ENCODE peak calls at places on chromosomes 13 and 19, in six cellular contexts. Z is sigmoid colon, Q is NB4, F is K562, H is A549, I is body of pancreas. S is an unnamed sample.

GRCh38 chr13:35512271-35512920 is 35.9 kb upstream of the MAB21L1 start:
- DNase-seq in Z (peak), Q (peak), F (no peak), H (no peak), I (peak), S (peak)

GRCh38 chr13:20182231-20182846 is 10.4 kb downstream of the GJB2 start:
- DNase-seq in Z (no peak), Q (peak), F (peak), H (peak), I (peak), S (peak)

GRCh38 chr19:29372921-29373797 is 152.6 kb upstream of the VSTM2B start:
- DNase-seq in Z (peak), Q (no peak), F (no peak), H (no peak), I (no peak), S (no peak)

GRCh38 chr19:35901854-35902661 is at the start of gene HCST:
- DNase-seq in Z (no peak), Q (peak), F (no peak), H (no peak), I (peak), S (peak)

GRCh38 chr19:18603255-18603957 is 3.2 kb downstream of the CRLF1 start:
- DNase-seq in Z (no peak), Q (peak), F (peak), H (peak), I (no peak), S (no peak)

GRCh38 chr19:35592226-35592625 is 6.3 kb downstream of the PMIS2 start:
- DNase-seq in Z (no peak), Q (peak), F (peak), H (peak), I (peak), S (no peak)

GRCh38 chr13:51848674-51849073 is 3.7 kb upstream of the TMEM272 start:
- DNase-seq in Z (no peak), Q (no peak), F (no peak), H (no peak), I (no peak), S (no peak)

GRCh38 chr19:53285087-53285486 is 17.6 kb upstream of the VN1R4 start:
- DNase-seq in Z (no peak), Q (no peak), F (no peak), H (no peak), I (no peak), S (no peak)

GRCh38 chr19:1630012-1630411 is 22.4 kb downstream of the TCF3 start:
- DNase-seq in Z (no peak), Q (no peak), F (no peak), H (no peak), I (no peak), S (no peak)

GRCh38 chr19:49338691-49339363 is 3.6 kb downstream of the CD37 start:
- DNase-seq in Z (peak), Q (no peak), F (peak), H (peak), I (peak), S (no peak)

GRCh38 chr13:46578590-46578975 is 25.6 kb downstream of the LRCH1 start:
- DNase-seq in Z (no peak), Q (no peak), F (no peak), H (no peak), I (no peak), S (no peak)

GRCh38 chr13:109400192-109400591 is 386.2 kb downstream of the IRS2 start:
- DNase-seq in Z (no peak), Q (peak), F (no peak), H (no peak), I (peak), S (no peak)

DNA sequence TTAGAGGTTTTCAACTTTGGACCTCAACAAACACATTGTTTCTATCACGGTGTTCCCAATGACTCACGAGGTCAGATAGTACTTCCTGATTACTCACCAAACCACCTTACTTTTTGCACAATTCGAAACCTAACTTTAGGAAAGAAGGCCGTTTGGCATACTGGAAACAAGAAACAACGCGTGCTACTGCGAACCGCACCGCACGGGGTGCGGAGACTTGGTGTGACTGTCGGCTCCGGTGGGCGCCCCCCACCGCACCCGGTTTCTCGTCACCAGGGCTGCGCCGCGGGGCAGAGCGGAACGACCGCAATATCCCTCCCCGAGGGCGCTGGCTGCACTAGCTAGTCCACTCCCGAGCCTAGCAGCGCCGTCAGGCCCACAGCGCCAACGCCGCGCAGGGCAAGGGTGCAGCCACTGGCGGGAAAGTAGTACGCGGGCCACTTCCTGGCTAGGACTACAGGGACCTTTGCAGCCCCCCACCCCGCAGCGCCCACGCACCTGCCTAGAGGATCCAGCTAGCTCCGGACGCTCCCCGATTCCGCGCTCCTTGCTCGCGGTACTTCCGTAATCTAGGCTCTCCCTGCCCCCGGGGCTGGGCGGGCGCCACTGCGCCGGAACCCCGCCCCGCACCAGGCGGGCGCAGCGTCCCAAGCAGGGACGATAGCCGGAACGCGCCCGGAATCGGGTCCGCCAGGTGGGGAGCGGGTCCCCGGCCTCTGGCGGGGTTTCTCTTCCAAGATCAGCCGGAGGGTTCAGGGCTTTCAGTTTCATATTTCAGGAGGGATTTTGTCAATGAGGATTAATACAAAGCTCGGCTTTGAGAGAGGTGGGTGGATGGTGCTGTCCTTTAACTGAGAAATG is at the start of gene PARP4:
- DNase-seq in Z (peak), Q (peak), F (peak), H (peak), I (peak), S (peak)
- TF ChIP-seq POLR2A in Z (peak), Q (peak), F (peak), H (peak), I (peak), S (peak)

GRCh38 chr19:42153606-42154405 is 21.6 kb upstream of the POU2F2 start:
- DNase-seq in Z (no peak), Q (no peak), F (no peak), H (no peak), I (no peak), S (no peak)

GRCh38 chr19:42152285-42152684 is 20.0 kb upstream of the POU2F2 start:
- DNase-seq in Z (no peak), Q (no peak), F (no peak), H (no peak), I (peak), S (no peak)

GRCh38 chr19:42151735-42152134 is 19.5 kb upstream of the POU2F2 start:
- DNase-seq in Z (no peak), Q (no peak), F (no peak), H (no peak), I (no peak), S (no peak)

GRCh38 chr19:42154471-42155323 is 22.5 kb upstream of the POU2F2 start:
- DNase-seq in Z (no peak), Q (no peak), F (no peak), H (no peak), I (no peak), S (no peak)

GRCh38 chr19:42152876-42153275 is 20.6 kb upstream of the POU2F2 start:
- DNase-seq in Z (no peak), Q (no peak), F (no peak), H (no peak), I (no peak), S (no peak)
- TF ChIP-seq POLR2A in Z (no peak), Q (no peak), F (no peak), H (no peak), I (no peak), S (no peak)

GRCh38 chr19:5651361-5651760 is 28.5 kb downstream of the SAFB start:
- DNase-seq in Z (peak), Q (no peak), F (no peak), H (no peak), I (no peak), S (no peak)
- TF ChIP-seq POLR2A in Z (no peak), Q (no peak), F (no peak), H (no peak), I (no peak), S (no peak)

GRCh38 chr19:40605201-40605971 is 4.2 kb downstream of the LTBP4 start:
- DNase-seq in Z (peak), Q (peak), F (peak), H (peak), I (peak), S (peak)
- TF ChIP-seq POLR2A in Z (no peak), Q (no peak), F (peak), H (peak), I (peak), S (peak)

GRCh38 chr19:58395220-58395978 is at the start of gene RNF225:
- DNase-seq in Z (no peak), Q (peak), F (peak), H (peak), I (peak), S (no peak)

GRCh38 chr19:58395979-58396627 is 647 bp downstream of the RNF225 start:
- DNase-seq in Z (no peak), Q (no peak), F (no peak), H (no peak), I (no peak), S (no peak)

GRCh38 chr19:58393725-58394033 is 1.8 kb upstream of the RNF225 start:
- DNase-seq in Z (no peak), Q (no peak), F (no peak), H (no peak), I (no peak), S (no peak)

GRCh38 chr19:58394821-58395219 is 636 bp upstream of the RNF225 start:
- DNase-seq in Z (no peak), Q (no peak), F (no peak), H (peak), I (no peak), S (no peak)

DNA sequence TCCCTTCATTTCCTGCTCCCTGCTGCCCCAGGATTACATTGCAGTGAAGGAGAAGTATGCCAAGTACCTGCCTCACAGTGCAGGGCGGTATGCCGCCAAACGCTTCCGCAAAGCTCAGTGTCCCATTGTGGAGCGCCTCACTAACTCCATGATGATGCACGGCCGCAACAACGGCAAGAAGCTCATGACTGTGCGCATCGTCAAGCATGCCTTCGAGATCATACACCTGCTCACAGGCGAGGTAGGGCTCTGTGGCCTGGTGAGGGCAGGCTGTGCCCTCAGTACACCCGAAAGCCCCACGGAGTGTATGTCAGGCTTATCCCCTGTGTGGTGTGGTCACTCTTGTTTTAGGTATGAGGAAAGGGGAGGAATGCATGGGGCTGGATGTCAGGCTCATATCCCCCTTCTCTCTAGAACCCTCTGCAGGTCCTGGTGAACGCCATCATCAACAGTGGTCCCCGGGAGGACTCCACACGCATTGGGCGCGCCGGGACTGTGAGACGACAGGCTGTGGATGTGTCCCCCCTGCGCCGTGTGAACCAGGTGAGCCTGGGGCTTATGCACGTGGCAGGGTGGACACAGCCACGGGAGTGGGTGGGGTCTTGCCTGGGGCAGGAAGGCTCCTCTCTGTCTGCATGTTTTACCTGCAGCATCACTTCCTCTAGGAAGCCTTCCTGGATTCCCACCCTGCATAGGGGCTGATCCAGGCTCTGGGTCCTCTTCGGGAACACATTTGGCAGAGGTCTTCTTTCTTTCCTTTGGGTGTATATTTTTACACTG is 2.3 kb upstream of the RNF225 start:
- DNase-seq in Z (no peak), Q (no peak), F (no peak), H (no peak), I (no peak), S (no peak)
- TF ChIP-seq POLR2A in Z (no peak), Q (no peak), F (peak), H (no peak), I (no peak), S (no peak)

GRCh38 chr13:98515804-98516465 is 61.0 kb downstream of the STK24 start:
- DNase-seq in Z (no peak), Q (no peak), F (no peak), H (no peak), I (no peak), S (no peak)
- TF ChIP-seq POLR2A in Z (no peak), Q (no peak), F (no peak), H (no peak), I (no peak), S (no peak)